ENCODE peak calls at places on chromosomes 16 and 17, in eight cellular contexts. One of them, this sample, is unnamed.

GRCh38 chr17:59154721-59155438 is at the start of gene SKA2:
- DNase-seq in tibial artery: peak
- DNase-seq in GM06990: peak
- DNase-seq in sigmoid colon: peak
- DNase-seq in neural crest cell: peak
- DNase-seq in Calu3: peak
- DNase-seq in AG10803: no peak
- DNase-seq in glutamatergic neuron: peak
- DNase-seq in this sample: no peak

GRCh38 chr16:22641030-22641671 is 130.5 kb downstream of the NPIPB5 start:
- DNase-seq in sigmoid colon: no peak
- DNase-seq in Calu3: peak
- DNase-seq in glutamatergic neuron: no peak
- DNase-seq in neural crest cell: no peak
- DNase-seq in tibial artery: no peak
- DNase-seq in AG10803: peak
- DNase-seq in GM06990: no peak
- DNase-seq in this sample: peak

GRCh38 chr16:84341533-84342295 is 26.6 kb upstream of the ATP2C2 start:
- DNase-seq in GM06990: no peak
- DNase-seq in sigmoid colon: no peak
- DNase-seq in Calu3: no peak
- DNase-seq in AG10803: no peak
- DNase-seq in neural crest cell: no peak
- DNase-seq in glutamatergic neuron: no peak
- DNase-seq in tibial artery: no peak
- DNase-seq in this sample: no peak

GRCh38 chr17:6450926-6451717 is 6.9 kb downstream of the PIMREG start:
- DNase-seq in tibial artery: no peak
- DNase-seq in Calu3: no peak
- DNase-seq in AG10803: no peak
- DNase-seq in neural crest cell: no peak
- DNase-seq in sigmoid colon: no peak
- DNase-seq in GM06990: no peak
- DNase-seq in glutamatergic neuron: no peak
- DNase-seq in this sample: no peak

GRCh38 chr16:12601290-12601900 is 202.3 kb downstream of the CPPED1 start:
- DNase-seq in tibial artery: peak
- DNase-seq in sigmoid colon: peak
- DNase-seq in neural crest cell: no peak
- DNase-seq in AG10803: no peak
- DNase-seq in glutamatergic neuron: no peak
- DNase-seq in GM06990: no peak
- DNase-seq in Calu3: no peak
- DNase-seq in this sample: no peak

GRCh38 chr17:66494023-66494803 is 191.8 kb downstream of the PRKCA start:
- DNase-seq in Calu3: no peak
- DNase-seq in tibial artery: no peak
- DNase-seq in sigmoid colon: no peak
- DNase-seq in neural crest cell: no peak
- DNase-seq in glutamatergic neuron: no peak
- DNase-seq in AG10803: peak
- DNase-seq in GM06990: no peak
- DNase-seq in this sample: peak

GRCh38 chr17:35913611-35914010 is 17.0 kb downstream of the RDM1 start:
- DNase-seq in neural crest cell: no peak
- DNase-seq in Calu3: no peak
- DNase-seq in glutamatergic neuron: no peak
- DNase-seq in AG10803: no peak
- DNase-seq in tibial artery: peak
- DNase-seq in sigmoid colon: no peak
- DNase-seq in GM06990: no peak
- DNase-seq in this sample: no peak

GRCh38 chr16:78348886-78349285 is 249.4 kb downstream of the WWOX start:
- DNase-seq in Calu3: no peak
- DNase-seq in GM06990: no peak
- DNase-seq in tibial artery: no peak
- DNase-seq in AG10803: no peak
- DNase-seq in glutamatergic neuron: no peak
- DNase-seq in neural crest cell: no peak
- DNase-seq in sigmoid colon: no peak
- DNase-seq in this sample: no peak

GRCh38 chr17:48351916-48352332 is 78.1 kb downstream of the SKAP1 start:
- DNase-seq in neural crest cell: no peak
- DNase-seq in AG10803: peak
- DNase-seq in tibial artery: no peak
- DNase-seq in glutamatergic neuron: no peak
- DNase-seq in Calu3: no peak
- DNase-seq in GM06990: no peak
- DNase-seq in sigmoid colon: no peak
- DNase-seq in this sample: peak

GRCh38 chr16:2091722-2092620 is 43.7 kb downstream of the PKD1 start:
- DNase-seq in neural crest cell: no peak
- DNase-seq in AG10803: no peak
- DNase-seq in GM06990: no peak
- DNase-seq in tibial artery: no peak
- DNase-seq in glutamatergic neuron: no peak
- DNase-seq in sigmoid colon: no peak
- DNase-seq in Calu3: peak
- DNase-seq in this sample: no peak

GRCh38 chr16:89565506-89566372 is 5.3 kb downstream of the RPL13 start:
- DNase-seq in neural crest cell: peak
- DNase-seq in GM06990: peak
- DNase-seq in glutamatergic neuron: peak
- DNase-seq in sigmoid colon: no peak
- DNase-seq in Calu3: peak
- DNase-seq in tibial artery: no peak
- DNase-seq in AG10803: no peak
- DNase-seq in this sample: peak

GRCh38 chr17:49680314-49680713 is 2.4 kb upstream of the SPOP start:
- DNase-seq in glutamatergic neuron: no peak
- DNase-seq in neural crest cell: no peak
- DNase-seq in GM06990: no peak
- DNase-seq in AG10803: no peak
- DNase-seq in tibial artery: no peak
- DNase-seq in Calu3: no peak
- DNase-seq in sigmoid colon: peak
- DNase-seq in this sample: no peak

GRCh38 chr17:56978441-56979090 is 635 bp downstream of the SCPEP1 start:
- DNase-seq in AG10803: no peak
- DNase-seq in Calu3: no peak
- DNase-seq in tibial artery: no peak
- DNase-seq in glutamatergic neuron: no peak
- DNase-seq in neural crest cell: no peak
- DNase-seq in GM06990: peak
- DNase-seq in sigmoid colon: no peak
- DNase-seq in this sample: no peak

GRCh38 chr17:43599835-43600234 is 53.7 kb upstream of the ETV4 start:
- DNase-seq in glutamatergic neuron: no peak
- DNase-seq in neural crest cell: no peak
- DNase-seq in tibial artery: no peak
- DNase-seq in sigmoid colon: no peak
- DNase-seq in Calu3: no peak
- DNase-seq in AG10803: peak
- DNase-seq in GM06990: no peak
- DNase-seq in this sample: peak

GRCh38 chr17:489758-490329 is 137.2 kb upstream of the RPH3AL start:
- DNase-seq in tibial artery: no peak
- DNase-seq in glutamatergic neuron: peak
- DNase-seq in AG10803: peak
- DNase-seq in sigmoid colon: peak
- DNase-seq in Calu3: peak
- DNase-seq in neural crest cell: peak
- DNase-seq in GM06990: peak
- DNase-seq in this sample: peak

GRCh38 chr16:29804455-29805231 is 1.7 kb upstream of the MAZ start:
- DNase-seq in AG10803: peak
- DNase-seq in tibial artery: peak
- DNase-seq in GM06990: no peak
- DNase-seq in neural crest cell: no peak
- DNase-seq in Calu3: no peak
- DNase-seq in glutamatergic neuron: no peak
- DNase-seq in sigmoid colon: peak
- DNase-seq in this sample: no peak

GRCh38 chr16:4263504-4264436 is 9.1 kb downstream of the TFAP4 start:
- DNase-seq in Calu3: no peak
- DNase-seq in glutamatergic neuron: peak
- DNase-seq in tibial artery: no peak
- DNase-seq in GM06990: no peak
- DNase-seq in AG10803: peak
- DNase-seq in sigmoid colon: peak
- DNase-seq in neural crest cell: peak
- DNase-seq in this sample: peak

GRCh38 chr17:36506249-36506826 is 19.9 kb downstream of the ZNHIT3 start:
- DNase-seq in Calu3: no peak
- DNase-seq in neural crest cell: no peak
- DNase-seq in tibial artery: no peak
- DNase-seq in sigmoid colon: no peak
- DNase-seq in AG10803: no peak
- DNase-seq in GM06990: no peak
- DNase-seq in glutamatergic neuron: no peak
- DNase-seq in this sample: no peak

GRCh38 chr17:10033449-10033848 is 128.4 kb upstream of the RCVRN start:
- DNase-seq in neural crest cell: no peak
- DNase-seq in GM06990: peak
- DNase-seq in AG10803: no peak
- DNase-seq in sigmoid colon: no peak
- DNase-seq in Calu3: no peak
- DNase-seq in tibial artery: no peak
- DNase-seq in glutamatergic neuron: peak
- DNase-seq in this sample: no peak

GRCh38 chr16:10090816-10091215 is 91.4 kb downstream of the GRIN2A start:
- DNase-seq in glutamatergic neuron: no peak
- DNase-seq in GM06990: no peak
- DNase-seq in AG10803: peak
- DNase-seq in sigmoid colon: no peak
- DNase-seq in tibial artery: no peak
- DNase-seq in neural crest cell: no peak
- DNase-seq in Calu3: no peak
- DNase-seq in this sample: no peak

GRCh38 chr16:68367034-68367433 is 56.2 kb downstream of the PRMT7 start:
- DNase-seq in AG10803: peak
- DNase-seq in Calu3: peak
- DNase-seq in tibial artery: no peak
- DNase-seq in neural crest cell: peak
- DNase-seq in sigmoid colon: no peak
- DNase-seq in glutamatergic neuron: no peak
- DNase-seq in GM06990: no peak
- DNase-seq in this sample: no peak

GRCh38 chr17:36827056-36827455 is 110.2 kb upstream of the LHX1 start:
- DNase-seq in glutamatergic neuron: no peak
- DNase-seq in neural crest cell: no peak
- DNase-seq in AG10803: no peak
- DNase-seq in Calu3: no peak
- DNase-seq in GM06990: no peak
- DNase-seq in tibial artery: no peak
- DNase-seq in sigmoid colon: no peak
- DNase-seq in this sample: no peak

GRCh38 chr17:74123350-74123749 is 80.1 kb upstream of the RPL38 start:
- DNase-seq in Calu3: no peak
- DNase-seq in GM06990: no peak
- DNase-seq in neural crest cell: no peak
- DNase-seq in tibial artery: no peak
- DNase-seq in sigmoid colon: no peak
- DNase-seq in AG10803: peak
- DNase-seq in glutamatergic neuron: no peak
- DNase-seq in this sample: no peak

GRCh38 chr16:8867483-8868271 is 1.1 kb downstream of the CARHSP1 start:
- DNase-seq in GM06990: no peak
- DNase-seq in sigmoid colon: peak
- DNase-seq in glutamatergic neuron: peak
- DNase-seq in tibial artery: peak
- DNase-seq in Calu3: peak
- DNase-seq in AG10803: no peak
- DNase-seq in neural crest cell: no peak
- DNase-seq in this sample: no peak

GRCh38 chr16:8872071-8872470 is 3.3 kb upstream of the CARHSP1 start:
- DNase-seq in Calu3: no peak
- DNase-seq in tibial artery: no peak
- DNase-seq in glutamatergic neuron: no peak
- DNase-seq in GM06990: no peak
- DNase-seq in neural crest cell: no peak
- DNase-seq in sigmoid colon: no peak
- DNase-seq in AG10803: no peak
- DNase-seq in this sample: no peak

GRCh38 chr16:8866884-8867482 is 1.8 kb downstream of the CARHSP1 start:
- DNase-seq in AG10803: no peak
- DNase-seq in Calu3: no peak
- DNase-seq in neural crest cell: no peak
- DNase-seq in tibial artery: no peak
- DNase-seq in sigmoid colon: no peak
- DNase-seq in glutamatergic neuron: peak
- DNase-seq in GM06990: no peak
- DNase-seq in this sample: no peak

GRCh38 chr16:8868272-8869211 is at the start of gene CARHSP1:
- DNase-seq in glutamatergic neuron: peak
- DNase-seq in tibial artery: peak
- DNase-seq in Calu3: peak
- DNase-seq in sigmoid colon: peak
- DNase-seq in AG10803: peak
- DNase-seq in GM06990: peak
- DNase-seq in neural crest cell: peak
- DNase-seq in this sample: peak

GRCh38 chr16:8869212-8869987 is 594 bp upstream of the CARHSP1 start:
- DNase-seq in Calu3: no peak
- DNase-seq in sigmoid colon: no peak
- DNase-seq in GM06990: no peak
- DNase-seq in glutamatergic neuron: peak
- DNase-seq in tibial artery: no peak
- DNase-seq in neural crest cell: no peak
- DNase-seq in AG10803: no peak
- DNase-seq in this sample: no peak
- TF ChIP-seq CTCF in Calu3: no peak
- TF ChIP-seq CTCF in sigmoid colon: no peak
- TF ChIP-seq CTCF in GM06990: no peak
- TF ChIP-seq CTCF in glutamatergic neuron: no peak
- TF ChIP-seq CTCF in tibial artery: no peak
- TF ChIP-seq CTCF in neural crest cell: no peak
- TF ChIP-seq CTCF in AG10803: no peak
- TF ChIP-seq CTCF in this sample: no peak

GRCh38 chr16:56281256-56281805 is 90.0 kb downstream of the GNAO1 start:
- DNase-seq in AG10803: no peak
- DNase-seq in neural crest cell: peak
- DNase-seq in sigmoid colon: no peak
- DNase-seq in Calu3: no peak
- DNase-seq in glutamatergic neuron: no peak
- DNase-seq in GM06990: no peak
- DNase-seq in tibial artery: no peak
- DNase-seq in this sample: no peak
- TF ChIP-seq CTCF in AG10803: peak
- TF ChIP-seq CTCF in neural crest cell: peak
- TF ChIP-seq CTCF in sigmoid colon: no peak
- TF ChIP-seq CTCF in Calu3: peak
- TF ChIP-seq CTCF in glutamatergic neuron: peak
- TF ChIP-seq CTCF in GM06990: peak
- TF ChIP-seq CTCF in tibial artery: peak
- TF ChIP-seq CTCF in this sample: peak

GRCh38 chr16:352547-353403 is at the start of gene AXIN1:
- DNase-seq in GM06990: peak
- DNase-seq in Calu3: peak
- DNase-seq in tibial artery: peak
- DNase-seq in neural crest cell: peak
- DNase-seq in sigmoid colon: peak
- DNase-seq in glutamatergic neuron: peak
- DNase-seq in AG10803: peak
- DNase-seq in this sample: peak
- TF ChIP-seq CTCF in GM06990: no peak
- TF ChIP-seq CTCF in Calu3: peak
- TF ChIP-seq CTCF in tibial artery: peak
- TF ChIP-seq CTCF in neural crest cell: peak
- TF ChIP-seq CTCF in sigmoid colon: peak
- TF ChIP-seq CTCF in glutamatergic neuron: peak
- TF ChIP-seq CTCF in AG10803: no peak
- TF ChIP-seq CTCF in this sample: no peak

GRCh38 chr17:79671387-79671752 is 59.4 kb upstream of the ENPP7 start:
- DNase-seq in neural crest cell: no peak
- DNase-seq in tibial artery: no peak
- DNase-seq in sigmoid colon: no peak
- DNase-seq in AG10803: no peak
- DNase-seq in glutamatergic neuron: peak
- DNase-seq in GM06990: no peak
- DNase-seq in Calu3: no peak
- DNase-seq in this sample: no peak
- TF ChIP-seq CTCF in neural crest cell: no peak
- TF ChIP-seq CTCF in tibial artery: no peak
- TF ChIP-seq CTCF in sigmoid colon: no peak
- TF ChIP-seq CTCF in AG10803: no peak
- TF ChIP-seq CTCF in glutamatergic neuron: peak
- TF ChIP-seq CTCF in GM06990: no peak
- TF ChIP-seq CTCF in Calu3: no peak
- TF ChIP-seq CTCF in this sample: no peak